ENCODE peak calls at places on chromosomes 6 and 20, in four cellular contexts. T, Q, D and N are unnamed samples. For H3K4me1, the result is how much of the 10 kb centered on the place peaks cover.

GRCh38 chr20:41078329-41078728 is 49.7 kb downstream of the TOP1 start:
- DNase-seq in T (peak), Q (peak), D (no peak), N (no peak)

GRCh38 chr6:20893415-20893814 is 359.2 kb downstream of the CDKAL1 start:
- DNase-seq in T (no peak), Q (no peak), D (no peak), N (no peak)

GRCh38 chr6:55704421-55704820 is 125.4 kb upstream of the HMGCLL1 start:
- DNase-seq in T (no peak), Q (no peak), D (no peak), N (no peak)

GRCh38 chr6:137087902-137088301 is 43.1 kb upstream of the IL20RA start:
- DNase-seq in T (no peak), Q (no peak), D (no peak), N (no peak)

GRCh38 chr6:127340171-127340570 is 3.2 kb downstream of the ECHDC1 start:
- DNase-seq in T (no peak), Q (no peak), D (no peak), N (no peak)

GRCh38 chr6:73348550-73349204 is 5.4 kb downstream of the DPPA5 start:
- DNase-seq in T (no peak), Q (no peak), D (no peak), N (no peak)

GRCh38 chr6:48177786-48178185 is 66.8 kb upstream of the PTCHD4 start:
- DNase-seq in T (no peak), Q (no peak), D (no peak), N (no peak)

GRCh38 chr20:50335105-50335504 is 144.5 kb downstream of the CEBPB start:
- DNase-seq in T (no peak), Q (peak), D (no peak), N (peak)

GRCh38 chr6:75230484-75231325 is 12.9 kb downstream of the COX7A2 start:
- DNase-seq in T (no peak), Q (peak), D (no peak), N (no peak)

GRCh38 chr6:47780510-47781356 is 1.1 kb upstream of the OPN5 start:
- DNase-seq in T (no peak), Q (peak), D (peak), N (peak)

GRCh38 chr6:142416179-142416578 is 114.4 kb downstream of the ADGRG6 start:
- DNase-seq in T (no peak), Q (no peak), D (no peak), N (no peak)

GRCh38 chr6:83592770-83593394 is 80.5 kb downstream of the PRSS35 start:
- DNase-seq in T (peak), Q (peak), D (peak), N (peak)

GRCh38 chr6:136654086-136654485 is 103.9 kb upstream of the MAP7 start:
- DNase-seq in T (no peak), Q (no peak), D (no peak), N (no peak)

GRCh38 chr20:48921883-48922867 is 664 bp downstream of the ARFGEF2 start:
- DNase-seq in T (no peak), Q (peak), D (no peak), N (peak)

GRCh38 chr20:7843613-7844012 is 96.6 kb downstream of the HAO1 start:
- DNase-seq in T (no peak), Q (no peak), D (no peak), N (no peak)

GRCh38 chr6:71602385-71602949 is 283.9 kb upstream of the RIMS1 start:
- DNase-seq in T (no peak), Q (no peak), D (no peak), N (no peak)

GRCh38 chr20:19619904-19620430 is 138.1 kb upstream of the RIN2 start:
- DNase-seq in T (no peak), Q (no peak), D (no peak), N (no peak)

GRCh38 chr6:166958926-166959861 is 2.8 kb upstream of the RNASET2 start:
- DNase-seq in T (no peak), Q (peak), D (no peak), N (no peak)

GRCh38 chr6:131023834-131024504 is 39.1 kb downstream of the EPB41L2 start:
- DNase-seq in T (no peak), Q (no peak), D (no peak), N (no peak)

GRCh38 chr6:22313796-22314195 is 17.0 kb upstream of the PRL start:
- DNase-seq in T (no peak), Q (no peak), D (no peak), N (peak)

GRCh38 chr6:132693478-132693877 is 20.4 kb downstream of the VNN1 start:
- DNase-seq in T (no peak), Q (no peak), D (no peak), N (no peak)

GRCh38 chr6:127690092-127690491 is 113.1 kb downstream of the C6orf58 start:
- DNase-seq in T (no peak), Q (no peak), D (no peak), N (no peak)

GRCh38 chr20:13017235-13017634 is 8.5 kb downstream of the SPTLC3 start:
- DNase-seq in T (no peak), Q (no peak), D (no peak), N (no peak)

GRCh38 chr20:38460040-38460623 is 12.5 kb upstream of the RALGAPB start:
- DNase-seq in T (no peak), Q (peak), D (no peak), N (no peak)

GRCh38 chr20:37379967-37380828 is 34.3 kb downstream of the SRC start:
- DNase-seq in T (no peak), Q (peak), D (no peak), N (no peak)

GRCh38 chr20:56424931-56425330 is 12.9 kb downstream of the CASS4 start:
- DNase-seq in T (no peak), Q (no peak), D (no peak), N (no peak)

GRCh38 chr6:56334937-56335336 is 87.6 kb upstream of the COL21A1 start:
- DNase-seq in T (no peak), Q (no peak), D (no peak), N (no peak)

GRCh38 chr20:10309326-10309725 is 90.7 kb downstream of the SNAP25 start:
- DNase-seq in T (no peak), Q (no peak), D (no peak), N (no peak)

GRCh38 chr6:13725570-13725969 is 13.9 kb upstream of the RANBP9 start:
- DNase-seq in T (no peak), Q (no peak), D (no peak), N (no peak)

GRCh38 chr6:71289039-71289801 is 609 bp downstream of the OGFRL1 start:
- DNase-seq in T (no peak), Q (no peak), D (no peak), N (no peak)

GRCh38 chr20:8219403-8219802 is 87.3 kb downstream of the PLCB1 start:
- DNase-seq in T (no peak), Q (no peak), D (no peak), N (no peak)

GRCh38 chr6:21539621-21540100 is 53.9 kb upstream of the SOX4 start:
- DNase-seq in T (no peak), Q (no peak), D (no peak), N (no peak)

GRCh38 chr20:54219751-54220426 is 12.0 kb downstream of the PFDN4 start:
- DNase-seq in T (no peak), Q (peak), D (no peak), N (peak)

GRCh38 chr6:1001655-1002349 is 308.9 kb upstream of the EXOC2 start:
- DNase-seq in T (peak), Q (no peak), D (no peak), N (no peak)

GRCh38 chr6:38566295-38566694 is 73.4 kb downstream of the BTBD9 start:
- DNase-seq in T (no peak), Q (no peak), D (no peak), N (no peak)

GRCh38 chr6:128139519-128139918 is 238.7 kb upstream of the THEMIS start:
- DNase-seq in T (no peak), Q (peak), D (no peak), N (no peak)

GRCh38 chr6:147128056-147128455 is 76.2 kb upstream of the STXBP5 start:
- DNase-seq in T (no peak), Q (no peak), D (no peak), N (no peak)

GRCh38 chr6:134114918-134115714 is 62.7 kb upstream of the SLC2A12 start:
- DNase-seq in T (no peak), Q (no peak), D (no peak), N (no peak)

GRCh38 chr6:134115715-134116074 is 63.3 kb upstream of the SLC2A12 start:
- DNase-seq in T (no peak), Q (no peak), D (no peak), N (no peak)

GRCh38 chr6:134106702-134107101 is 54.3 kb upstream of the SLC2A12 start:
- DNase-seq in T (no peak), Q (no peak), D (no peak), N (no peak)

GRCh38 chr6:134114489-134114888 is 62.1 kb upstream of the SLC2A12 start:
- DNase-seq in T (no peak), Q (no peak), D (no peak), N (no peak)

GRCh38 chr6:134111062-134111677 is 58.7 kb upstream of the SLC2A12 start:
- DNase-seq in T (no peak), Q (peak), D (no peak), N (peak)
- TF ChIP-seq YY1 in T (peak), Q (no peak), D (peak), N (no peak)

GRCh38 chr6:16676376-16676775 is 84.9 kb downstream of the ATXN1 start:
- DNase-seq in T (no peak), Q (peak), D (no peak), N (no peak)
- TF ChIP-seq SUZ12 in T (no peak), Q (no peak), D (no peak), N (no peak)

DNA sequence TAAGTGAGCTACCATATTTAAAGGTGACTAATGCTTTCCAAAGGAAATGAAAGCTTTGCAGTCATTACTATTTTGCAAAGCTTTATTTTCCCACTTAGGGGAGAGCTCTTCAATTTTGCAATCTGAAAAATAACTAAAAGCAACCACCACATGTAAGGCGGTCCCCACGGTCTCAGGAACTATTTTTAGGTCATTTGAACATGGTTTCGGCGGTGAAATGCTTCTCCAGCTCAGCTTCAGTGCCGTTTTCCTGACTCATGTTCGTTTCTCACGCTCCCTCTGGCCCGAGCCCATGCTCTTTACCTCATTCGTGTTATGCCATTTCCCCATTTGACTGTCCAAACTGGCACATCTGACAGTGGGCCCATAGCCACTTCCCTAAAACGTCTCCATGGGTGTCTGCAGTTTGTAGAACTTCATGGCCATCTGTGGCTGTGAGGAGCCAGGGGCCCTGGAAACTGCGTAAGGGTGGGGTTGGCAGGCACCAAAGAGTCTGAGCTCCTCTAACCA is 46.5 kb downstream of the ADTRP start:
- DNase-seq in T (peak), Q (no peak), D (no peak), N (no peak)
- H3K4me1 ChIP-seq in T (under half), Q (under half), D (under half), N (under half)

DNA sequence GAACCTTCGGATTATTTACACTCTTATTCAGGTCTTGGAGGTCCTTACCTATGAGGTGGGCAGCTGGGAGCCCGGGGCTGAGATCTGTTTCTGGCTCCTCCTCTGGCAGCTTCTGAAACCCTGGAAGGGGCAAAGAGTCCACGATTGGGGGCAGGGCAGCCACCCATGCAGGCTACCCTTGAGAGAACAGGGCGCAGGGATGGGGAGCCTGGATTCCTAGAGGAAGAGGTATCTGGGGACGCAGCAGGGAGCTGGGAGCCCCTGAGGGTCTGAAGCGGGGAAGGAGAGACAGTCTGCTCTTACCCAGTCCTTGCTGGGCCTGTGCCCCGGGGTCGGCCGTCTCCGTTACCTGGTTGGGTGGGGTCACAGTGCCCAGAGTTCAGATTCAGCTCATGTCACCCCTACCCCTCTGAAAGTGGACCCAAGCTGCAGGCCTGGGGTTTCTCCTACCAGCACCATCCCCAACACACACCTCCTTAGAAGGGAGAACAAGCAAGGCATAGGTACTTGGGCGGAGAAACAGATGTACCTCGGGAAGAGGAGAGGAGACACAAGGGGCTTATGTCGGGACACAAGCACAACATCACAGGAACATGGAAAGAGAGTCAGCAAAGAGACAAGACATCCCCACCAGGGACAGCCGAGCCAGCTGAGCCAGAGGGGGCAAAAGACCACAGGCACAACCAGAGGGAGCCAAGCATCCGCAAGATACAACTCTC is 554 bp downstream of the LTB start:
- DNase-seq in T (no peak), Q (no peak), D (no peak), N (no peak)
- TF ChIP-seq YY1 in T (no peak), Q (no peak), D (no peak), N (no peak)

DNA sequence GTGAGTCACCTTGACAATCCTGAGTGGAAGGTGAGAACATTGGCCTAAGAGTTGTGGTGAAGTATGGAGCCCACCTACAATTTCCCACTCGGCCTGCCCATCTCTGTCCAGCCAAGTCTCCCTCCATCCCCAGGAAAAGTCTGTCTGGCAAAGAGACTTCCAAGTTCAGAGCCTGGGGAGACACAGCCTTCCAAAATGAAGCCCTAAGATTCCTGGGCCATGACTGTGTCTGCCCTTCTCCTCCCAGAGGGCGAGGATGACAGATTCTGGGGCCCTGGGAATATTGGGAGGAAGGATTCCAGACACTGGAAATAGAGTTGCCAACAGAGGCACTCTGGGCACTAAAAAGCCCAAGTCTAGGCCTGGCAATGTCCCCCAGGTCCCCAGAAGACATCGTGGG is 176.8 kb downstream of the NFATC2 start:
- DNase-seq in T (no peak), Q (no peak), D (no peak), N (no peak)
- TF ChIP-seq SUZ12 in T (no peak), Q (no peak), D (no peak), N (no peak)

DNA sequence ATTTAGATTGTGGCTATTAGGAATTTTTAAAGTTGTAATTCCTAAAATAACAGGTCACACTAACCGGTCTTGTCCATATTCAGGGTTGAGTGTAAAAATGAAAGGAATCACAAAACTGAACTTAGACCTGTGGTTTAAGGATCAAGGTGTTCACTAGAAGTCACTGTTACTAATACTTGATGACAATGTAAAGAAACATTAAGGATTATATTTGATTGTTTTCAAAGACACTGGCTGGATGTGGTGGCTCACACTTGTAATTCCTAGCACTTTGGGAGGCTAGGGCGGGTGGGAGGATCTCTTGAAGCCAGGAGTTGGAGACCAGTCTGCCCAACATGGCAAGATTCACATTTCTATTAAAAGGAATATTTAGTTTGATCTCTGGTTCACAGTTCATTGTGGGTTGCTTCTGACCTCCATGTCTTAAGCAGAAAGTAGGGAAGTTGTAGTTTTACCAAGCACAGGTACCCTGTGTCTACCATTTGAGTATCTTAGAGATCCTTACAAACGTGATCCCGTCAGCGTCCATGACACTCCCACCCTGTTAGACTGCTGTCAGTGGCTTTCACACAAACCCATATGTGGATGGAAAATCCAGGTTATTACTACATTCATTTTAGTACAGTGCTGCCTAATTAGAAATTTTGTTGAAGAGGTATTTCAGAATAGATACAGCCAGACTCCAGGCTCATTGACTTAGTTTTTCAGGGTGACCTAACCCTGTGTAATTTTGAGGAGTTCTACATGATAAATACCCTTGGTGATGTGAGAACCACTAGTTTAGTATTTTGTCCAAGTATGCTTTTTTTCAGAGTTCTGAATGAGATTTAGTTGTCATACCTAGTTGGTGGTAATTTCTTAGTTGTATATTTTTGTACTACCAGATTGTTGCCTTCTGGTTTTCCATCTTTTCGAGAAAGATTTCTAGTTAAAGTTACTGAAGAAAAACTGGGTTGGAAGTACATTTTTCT is 10.2 kb downstream of the SRSF3 start:
- DNase-seq in T (no peak), Q (no peak), D (no peak), N (no peak)
- H3K4me1 ChIP-seq in T (under half), Q (half or more), D (under half), N (under half)

GRCh38 chr6:101392561-101393230 is 812 bp upstream of the GRIK2 start:
- DNase-seq in T (no peak), Q (no peak), D (no peak), N (no peak)

GRCh38 chr6:101395345-101395744 is 1.8 kb downstream of the GRIK2 start:
- DNase-seq in T (no peak), Q (no peak), D (no peak), N (no peak)

GRCh38 chr6:101396552-101397173 is 3.2 kb downstream of the GRIK2 start:
- DNase-seq in T (no peak), Q (peak), D (no peak), N (no peak)

GRCh38 chr6:101393291-101394251 is at the start of gene GRIK2:
- DNase-seq in T (no peak), Q (no peak), D (no peak), N (no peak)

DNA sequence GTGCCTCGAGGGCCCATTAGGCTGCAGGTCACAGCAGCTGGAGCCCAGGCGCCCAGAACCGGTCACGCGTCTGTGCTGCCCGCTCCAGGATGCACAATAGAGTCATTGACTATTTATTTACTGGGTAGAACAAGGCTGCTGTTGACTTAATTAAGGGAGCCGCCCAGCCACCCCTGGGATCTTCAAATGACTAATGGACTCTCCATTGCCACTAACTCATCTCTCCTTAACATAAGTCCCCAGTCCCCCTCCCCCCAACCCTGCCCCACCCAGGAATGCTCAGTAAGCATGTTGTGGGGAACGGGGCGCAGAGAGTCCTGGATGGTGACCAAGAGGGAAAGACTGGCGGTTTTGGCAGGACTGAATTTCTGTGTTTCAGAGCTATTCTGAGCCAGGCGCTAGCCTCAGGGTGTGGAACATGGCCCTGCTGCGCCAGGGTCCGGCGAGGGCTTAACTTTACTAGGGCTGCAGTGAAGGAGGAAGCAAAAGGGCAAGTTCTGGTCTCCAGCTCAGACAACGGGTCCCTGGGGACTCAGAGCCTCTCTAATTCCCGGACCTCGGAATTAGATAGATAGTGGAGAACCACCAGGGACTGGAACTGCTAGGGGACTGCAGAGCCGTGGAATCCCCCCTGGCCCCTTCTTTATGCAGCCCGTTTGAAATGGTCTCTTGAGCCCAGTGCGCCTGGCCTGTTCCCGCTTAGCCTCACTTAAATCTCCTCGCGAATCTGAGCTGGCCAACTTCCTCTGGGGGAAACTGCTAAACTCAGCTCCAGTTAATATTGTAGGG is 1.5 kb upstream of the GRIK2 start:
- DNase-seq in T (no peak), Q (no peak), D (no peak), N (no peak)
- TF ChIP-seq YY1 in T (no peak), Q (no peak), D (no peak), N (no peak)

GRCh38 chr20:33702861-33703260 is 16.7 kb upstream of the E2F1 start:
- DNase-seq in T (no peak), Q (no peak), D (no peak), N (no peak)
- TF ChIP-seq SUZ12 in T (no peak), Q (no peak), D (no peak), N (no peak)